ENCODE peak calls at places on chromosome 21, in ten cellular contexts. X is stomach, S is cardiac muscle cell, P is heart right ventricle, K is lower lobe of right lung, J is caudate nucleus, B is RWPE1, C is A673, Y is keratinocyte, O is uterus. F is an unnamed sample.
A peak's percentile ranks its signal among the peaks of the same experiment; 100 is the strongest.

GRCh38 chr21:29181799-29182470 is 51.5 kb downstream of the MAP3K7CL start:
- DNase-seq in X (no peak), S (peak; percentile 23), P (no peak), K (no peak), J (no peak), B (peak; percentile 70), C (peak; percentile 72), Y (no peak), O (no peak), F (no peak)

GRCh38 chr21:38448619-38449186 is 49.6 kb downstream of the ERG start:
- DNase-seq in X (no peak), S (peak; percentile 12), P (no peak), K (no peak), J (no peak), B (no peak), C (no peak), Y (no peak), O (no peak), F (no peak)

GRCh38 chr21:43916691-43917514 is 51.9 kb downstream of the AGPAT3 start:
- DNase-seq in X (no peak), S (no peak), P (no peak), K (peak; percentile 46), J (no peak), B (no peak), C (no peak), Y (no peak), O (no peak), F (no peak)

GRCh38 chr21:31557956-31558838 is 101.3 kb upstream of the SOD1 start:
- DNase-seq in X (no peak), S (no peak), P (no peak), K (no peak), J (no peak), B (peak; percentile 23), C (peak; percentile 64), Y (no peak), O (peak; percentile 22), F (no peak)

GRCh38 chr21:46084041-46084561 is 13.8 kb upstream of the COL6A2 start:
- DNase-seq in X (no peak), S (no peak), P (no peak), K (no peak), J (no peak), B (no peak), C (no peak), Y (no peak), O (no peak), F (no peak)

GRCh38 chr21:32524010-32524719 is 61.2 kb downstream of the TCP10L start:
- DNase-seq in X (no peak), S (no peak), P (peak; percentile 67), K (no peak), J (no peak), B (peak; percentile 30), C (no peak), Y (no peak), O (peak; percentile 41), F (no peak)

GRCh38 chr21:16072692-16073091 is 342.9 kb downstream of the USP25 start:
- DNase-seq in X (no peak), S (no peak), P (no peak), K (no peak), J (peak; percentile 49), B (no peak), C (peak; percentile 60), Y (no peak), O (peak; percentile 48), F (no peak)

GRCh38 chr21:17729455-17729854 is 89.7 kb downstream of the C21orf91 start:
- DNase-seq in X (no peak), S (no peak), P (no peak), K (no peak), J (no peak), B (no peak), C (no peak), Y (no peak), O (no peak), F (no peak)

GRCh38 chr21:32918467-32919140 is 107.1 kb upstream of the OLIG2 start:
- DNase-seq in X (no peak), S (no peak), P (no peak), K (no peak), J (no peak), B (no peak), C (no peak), Y (no peak), O (no peak), F (no peak)

GRCh38 chr21:32727478-32727727 is 410 bp downstream of the SYNJ1 start:
- DNase-seq in X (peak; percentile 30), S (no peak), P (no peak), K (no peak), J (peak; percentile 65), B (no peak), C (no peak), Y (no peak), O (no peak), F (peak; percentile 46)

GRCh38 chr21:14685568-14685967 is 139.5 kb upstream of the SAMSN1 start:
- DNase-seq in X (no peak), S (no peak), P (no peak), K (no peak), J (no peak), B (no peak), C (no peak), Y (no peak), O (no peak), F (no peak)

GRCh38 chr21:15415541-15416261 is 314.1 kb upstream of the USP25 start:
- DNase-seq in X (no peak), S (no peak), P (peak; percentile 6), K (no peak), J (no peak), B (no peak), C (no peak), Y (no peak), O (no peak), F (no peak)

GRCh38 chr21:30194701-30195299 is 21.1 kb downstream of the CLDN8 start:
- DNase-seq in X (no peak), S (peak; percentile 64), P (no peak), K (no peak), J (no peak), B (peak; percentile 48), C (peak; percentile 75), Y (peak; percentile 42), O (no peak), F (no peak)

GRCh38 chr21:14762734-14763694 is 216.9 kb upstream of the SAMSN1 start:
- DNase-seq in X (no peak), S (no peak), P (no peak), K (no peak), J (no peak), B (no peak), C (no peak), Y (no peak), O (no peak), F (no peak)

GRCh38 chr21:46191257-46191685 is 7.0 kb upstream of the SPATC1L start:
- DNase-seq in X (peak; percentile 21), S (no peak), P (no peak), K (no peak), J (no peak), B (peak; percentile 64), C (no peak), Y (no peak), O (peak; percentile 58), F (no peak)

GRCh38 chr21:16460936-16461335 is 731.2 kb downstream of the USP25 start:
- DNase-seq in X (no peak), S (no peak), P (no peak), K (no peak), J (no peak), B (no peak), C (no peak), Y (no peak), O (no peak), F (no peak)

GRCh38 chr21:14513772-14514171 is 32.3 kb downstream of the SAMSN1 start:
- DNase-seq in X (no peak), S (no peak), P (no peak), K (no peak), J (no peak), B (no peak), C (no peak), Y (no peak), O (no peak), F (no peak)

DNA sequence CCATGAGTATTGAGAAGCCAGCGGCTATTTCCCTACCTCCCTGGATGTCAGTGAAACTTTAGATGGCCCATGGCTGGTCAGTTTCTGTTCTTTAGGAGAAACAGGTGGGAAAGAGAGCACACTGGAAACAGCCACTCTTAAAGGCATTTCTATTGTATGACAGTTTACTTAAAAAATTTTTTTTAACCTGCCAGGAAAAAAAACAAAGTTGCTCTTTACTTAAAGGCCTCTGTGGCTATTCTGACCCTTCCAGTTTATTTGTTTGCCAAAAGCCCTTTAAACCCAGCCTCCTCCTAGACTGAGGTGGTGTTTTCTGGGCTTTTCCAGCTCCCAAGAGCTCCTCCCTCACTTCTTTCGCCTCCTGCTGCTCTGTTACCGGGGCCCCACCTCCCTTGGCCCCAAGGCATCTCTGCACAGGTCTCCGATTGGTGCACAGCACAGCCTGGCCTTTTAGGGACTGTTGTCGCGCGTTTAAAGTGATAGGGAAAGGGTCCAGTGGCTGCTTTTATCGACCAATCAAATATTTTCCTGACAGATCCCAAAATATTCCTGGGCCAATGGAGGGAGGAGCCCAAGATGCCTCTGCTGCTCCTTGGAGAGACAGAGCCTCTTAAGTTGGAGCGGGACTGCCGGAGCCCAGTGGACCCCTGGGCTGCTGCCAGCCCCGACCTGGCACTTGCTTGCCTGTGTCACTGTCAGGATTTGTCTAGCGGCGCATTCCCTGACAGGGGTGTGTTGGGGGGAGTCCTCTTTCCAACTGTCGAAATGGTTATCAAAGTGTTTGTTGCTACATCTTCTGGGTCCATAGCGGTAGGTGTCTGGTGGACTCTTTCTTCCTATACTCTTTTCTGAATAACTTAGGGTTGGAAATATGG is at the start of gene SH3BGR:
- DNase-seq in X (no peak), S (peak; percentile 95), P (peak; percentile 80), K (peak; percentile 69), J (peak; percentile 40), B (peak; percentile 13), C (no peak), Y (no peak), O (peak; percentile 16), F (peak; percentile 60)
- H3K27ac ChIP-seq in X (peak within 1 kb of the TSS; percentile 77), S (peak within 1 kb of the TSS; percentile 98), P (peak within 1 kb of the TSS; percentile 84), K (peak within 1 kb of the TSS; percentile 31), J (peak within 1 kb of the TSS; percentile 97), B (no peak within 1 kb of the TSS), C (no peak within 1 kb of the TSS), Y (no peak within 1 kb of the TSS), O (no peak within 1 kb of the TSS), F (peak within 1 kb of the TSS; percentile 95)

GRCh38 chr21:36288651-36289243 is 31.2 kb upstream of the MORC3 start:
- DNase-seq in X (no peak), S (no peak), P (no peak), K (no peak), J (no peak), B (no peak), C (no peak), Y (no peak), O (no peak), F (no peak)
- H3K27ac ChIP-seq in X (no peak overlapping the region), S (no peak overlapping the region), P (no peak overlapping the region), K (no peak overlapping the region), J (no peak overlapping the region), B (no peak overlapping the region), C (no peak overlapping the region), Y (peak overlapping the region; percentile 60), O (no peak overlapping the region), F (no peak overlapping the region)

GRCh38 chr21:42319851-42320602 is 4.8 kb upstream of the TFF3 start:
- DNase-seq in X (no peak), S (no peak), P (no peak), K (no peak), J (no peak), B (no peak), C (no peak), Y (no peak), O (no peak), F (no peak)
- H3K27ac ChIP-seq in X (no peak overlapping the region), S (no peak overlapping the region), P (no peak overlapping the region), K (no peak overlapping the region), J (no peak overlapping the region), B (no peak overlapping the region), C (no peak overlapping the region), Y (no peak overlapping the region), O (no peak overlapping the region), F (no peak overlapping the region)

GRCh38 chr21:37372127-37372731 is 5.7 kb downstream of the DYRK1A start:
- DNase-seq in X (no peak), S (no peak), P (no peak), K (no peak), J (no peak), B (no peak), C (no peak), Y (no peak), O (no peak), F (no peak)
- H3K27ac ChIP-seq in X (no peak overlapping the region), S (no peak overlapping the region), P (no peak overlapping the region), K (no peak overlapping the region), J (no peak overlapping the region), B (no peak overlapping the region), C (no peak overlapping the region), Y (no peak overlapping the region), O (no peak overlapping the region), F (no peak overlapping the region)

F was measured in substantia nigra.